ENCODE peak calls at places on chromosomes 1 and 21, in five cellular contexts. N is T-helper 17 cell, A is AG09319, P is SW480, Q is endothelial cell. X is an unnamed sample.

GRCh38 chr21:35217504-35218060 is 168.5 kb upstream of the RUNX1 start:
- DNase-seq in P (peak), A (no peak), N (no peak), Q (no peak), X (no peak)

GRCh38 chr1:29519733-29520132 is 283.4 kb downstream of the PTPRU start:
- DNase-seq in Q (no peak), N (no peak), A (no peak), P (no peak), X (no peak)

GRCh38 chr1:238223067-238223640 is 332.4 kb upstream of the ZP4 start:
- DNase-seq in N (no peak), Q (no peak), A (no peak), P (no peak), X (no peak)

GRCh38 chr1:182718311-182718710 is 33.9 kb upstream of the RGS8 start:
- DNase-seq in Q (no peak), P (no peak), A (no peak), N (no peak), X (no peak)

GRCh38 chr1:223471566-223471965 is 78.4 kb downstream of the CCDC185 start:
- DNase-seq in N (no peak), Q (no peak), A (no peak), P (no peak), X (no peak)

GRCh38 chr1:162011337-162012012 is 12.2 kb downstream of the OLFML2B start:
- DNase-seq in N (no peak), Q (no peak), A (no peak), P (no peak), X (no peak)

GRCh38 chr1:173995475-173995874 is 26.7 kb downstream of the RC3H1 start:
- DNase-seq in P (no peak), N (no peak), Q (no peak), A (no peak), X (no peak)

GRCh38 chr1:38114231-38114630 is 67.6 kb upstream of the POU3F1 start:
- DNase-seq in A (no peak), P (no peak), Q (no peak), N (no peak), X (no peak)

GRCh38 chr1:11822091-11822490 is 16.1 kb downstream of the CLCN6 start:
- DNase-seq in A (no peak), Q (no peak), N (no peak), P (no peak), X (no peak)

GRCh38 chr1:119318466-119319309 is 49.9 kb upstream of the HAO2 start:
- DNase-seq in N (no peak), P (no peak), Q (no peak), A (no peak), X (no peak)

GRCh38 chr1:65068202-65069011 is 79.6 kb upstream of the AK4 start:
- DNase-seq in N (no peak), A (no peak), Q (no peak), P (peak), X (no peak)

GRCh38 chr1:35390600-35391494 is 122.3 kb downstream of the ZMYM4 start:
- DNase-seq in A (no peak), N (no peak), P (no peak), Q (no peak), X (no peak)

GRCh38 chr1:156748670-156749428 is 2.6 kb downstream of the HDGF start:
- DNase-seq in Q (no peak), P (no peak), A (no peak), N (no peak), X (no peak)

GRCh38 chr21:44391345-44392091 is 38.1 kb downstream of the TRPM2 start:
- DNase-seq in N (no peak), P (no peak), A (no peak), Q (no peak), X (no peak)

GRCh38 chr1:117003253-117003875 is 1.8 kb downstream of the CD101 start:
- DNase-seq in N (no peak), Q (no peak), A (no peak), P (no peak), X (no peak)

GRCh38 chr1:165543651-165544452 is at the start of gene LRRC52:
- DNase-seq in Q (no peak), P (no peak), A (no peak), N (no peak), X (no peak)

GRCh38 chr1:5388622-5389021 is 603.6 kb downstream of the NPHP4 start:
- DNase-seq in N (no peak), A (no peak), Q (no peak), P (peak), X (no peak)

GRCh38 chr1:53543130-53543770 is 84.1 kb downstream of the DMRTB1 start:
- DNase-seq in A (no peak), P (no peak), N (no peak), Q (no peak), X (no peak)

GRCh38 chr1:21362096-21362495 is 71.8 kb upstream of the ECE1 start:
- DNase-seq in P (no peak), N (no peak), Q (no peak), A (no peak), X (no peak)

GRCh38 chr1:187261637-187262036 is 432.9 kb downstream of the PLA2G4A start:
- DNase-seq in A (no peak), P (no peak), N (no peak), Q (no peak), X (no peak)

GRCh38 chr1:147246910-147247655 is 4.6 kb downstream of the CHD1L start:
- DNase-seq in Q (no peak), P (peak), A (no peak), N (no peak), X (no peak)

GRCh38 chr1:113557176-113557575 is 166.9 kb downstream of the MAGI3 start:
- DNase-seq in P (no peak), A (no peak), N (no peak), Q (no peak), X (no peak)

GRCh38 chr1:157505481-157506272 is 46.6 kb downstream of the FCRL5 start:
- DNase-seq in Q (peak), P (peak), N (no peak), A (peak), X (no peak)

GRCh38 chr21:31923756-31924155 is 50.9 kb downstream of the HUNK start:
- DNase-seq in P (no peak), Q (no peak), A (no peak), N (no peak), X (no peak)

GRCh38 chr1:94961994-94962744 is 35.3 kb upstream of the CNN3 start:
- DNase-seq in A (no peak), P (no peak), Q (no peak), N (no peak), X (no peak)

GRCh38 chr1:81345110-81345509 is 455.6 kb upstream of the ADGRL2 start:
- DNase-seq in Q (no peak), A (no peak), P (no peak), N (no peak), X (no peak)

GRCh38 chr1:180586671-180587155 is 27.9 kb downstream of the OVAAL start:
- DNase-seq in A (no peak), Q (no peak), P (no peak), N (no peak), X (no peak)